ENCODE peak calls at places on chromosome 1, in seven cellular contexts. M, V, X, R, D, T and G are unnamed samples.

GRCh38 chr1:2546515-2547209 is 9.5 kb upstream of the TNFRSF14 start:
- DNase-seq in M (peak; percentile 92), V (no peak), X (peak; percentile 81), R (peak; percentile 98), D (peak; percentile 65), T (peak; percentile 83), G (peak; percentile 75)

GRCh38 chr1:42816600-42817439 is at the start of the genes ERMAP and SVBP:
- DNase-seq in M (peak; percentile 97), V (peak; percentile 97), X (peak; percentile 97), R (peak; percentile 93), D (peak; percentile 85), T (peak; percentile 94), G (peak; percentile 88)

GRCh38 chr1:98059616-98060015 is 138.8 kb upstream of the DPYD start:
- DNase-seq in M (no peak), V (no peak), X (no peak), R (no peak), D (no peak), T (no peak), G (no peak)

GRCh38 chr1:85283475-85284199 is 7.2 kb upstream of the BCL10 start:
- DNase-seq in M (no peak), V (peak; percentile 84), X (no peak), R (peak; percentile 44), D (no peak), T (no peak), G (peak; percentile 70)

GRCh38 chr1:206570529-206570928 is 41.7 kb downstream of the EIF2D start:
- DNase-seq in M (no peak), V (no peak), X (no peak), R (no peak), D (no peak), T (no peak), G (no peak)

GRCh38 chr1:168589136-168589535 is 12.7 kb downstream of the XCL1 start:
- DNase-seq in M (no peak), V (no peak), X (no peak), R (no peak), D (no peak), T (no peak), G (no peak)

GRCh38 chr1:204396015-204396583 is 15.5 kb downstream of the PPP1R15B start:
- DNase-seq in M (no peak), V (no peak), X (no peak), R (peak; percentile 57), D (no peak), T (no peak), G (no peak)

GRCh38 chr1:160070243-160071163 is 543 bp upstream of the KCNJ10 start:
- DNase-seq in M (peak; percentile 77), V (peak; percentile 84), X (peak; percentile 51), R (peak; percentile 53), D (peak; percentile 28), T (peak; percentile 79), G (peak; percentile 92)

GRCh38 chr1:109761227-109762038 is 2.3 kb downstream of the EPS8L3 start:
- DNase-seq in M (no peak), V (no peak), X (no peak), R (no peak), D (no peak), T (peak; percentile 42), G (peak; percentile 79)

GRCh38 chr1:91283421-91283726 is 121.3 kb downstream of the HFM1 start:
- DNase-seq in M (no peak), V (no peak), X (no peak), R (peak; percentile 8), D (no peak), T (no peak), G (no peak)

DNA sequence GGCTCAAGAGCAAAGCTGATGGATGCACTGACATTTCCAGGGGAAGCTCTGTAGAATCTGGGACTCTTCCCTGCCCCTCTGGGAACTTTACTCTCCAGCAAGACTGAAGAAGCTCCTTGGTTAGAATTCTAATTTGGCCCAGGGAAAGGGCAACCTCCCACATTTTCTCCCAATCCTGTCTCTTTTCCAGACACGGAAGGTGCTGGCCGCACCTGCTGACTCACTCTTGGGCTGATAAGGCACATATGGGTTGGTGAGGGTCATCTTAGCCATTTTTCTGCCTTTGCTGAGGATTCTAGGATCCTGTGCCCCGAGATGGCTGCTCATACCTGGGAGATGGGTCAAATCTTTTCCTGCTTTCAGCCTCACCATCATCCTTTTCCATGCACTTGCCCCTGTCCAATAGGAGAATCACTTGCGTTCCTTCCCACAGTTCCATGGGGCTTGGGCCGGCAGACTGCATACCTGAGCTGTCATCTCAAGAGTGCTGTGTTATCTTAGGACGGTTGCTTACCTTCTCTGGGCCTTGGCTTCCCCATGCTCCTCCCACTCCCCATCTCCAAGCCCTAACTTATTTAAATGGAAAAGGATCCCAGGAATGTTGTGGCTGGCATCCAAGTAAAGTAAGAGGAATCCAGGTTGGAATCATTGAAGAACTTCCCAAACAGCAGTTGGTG is 1.3 kb downstream of the TINAGL1 start:
- DNase-seq in M (no peak), V (no peak), X (no peak), R (no peak), D (peak; percentile 33), T (no peak), G (no peak)
- H3K4me1 ChIP-seq in M (peaks cover 8% of the 10 kb centered on the region), V (no peaks in the 10 kb centered on the region), X (no peaks in the 10 kb centered on the region), R (peaks cover 41% of the 10 kb centered on the region), D (peaks cover 41% of the 10 kb centered on the region), T (peaks cover 88% of the 10 kb centered on the region), G (peaks cover 5% of the 10 kb centered on the region)

GRCh38 chr1:66357478-66358197 is 176.3 kb upstream of the SGIP1 start:
- DNase-seq in M (no peak), V (no peak), X (peak; percentile 66), R (no peak), D (no peak), T (no peak), G (no peak)
- H3K4me1 ChIP-seq in M (no peaks in the 10 kb centered on the region), V (no peaks in the 10 kb centered on the region), X (peaks cover 96% of the 10 kb centered on the region), R (no peaks in the 10 kb centered on the region), D (no peaks in the 10 kb centered on the region), T (peaks cover 88% of the 10 kb centered on the region), G (peaks cover 11% of the 10 kb centered on the region)

DNA sequence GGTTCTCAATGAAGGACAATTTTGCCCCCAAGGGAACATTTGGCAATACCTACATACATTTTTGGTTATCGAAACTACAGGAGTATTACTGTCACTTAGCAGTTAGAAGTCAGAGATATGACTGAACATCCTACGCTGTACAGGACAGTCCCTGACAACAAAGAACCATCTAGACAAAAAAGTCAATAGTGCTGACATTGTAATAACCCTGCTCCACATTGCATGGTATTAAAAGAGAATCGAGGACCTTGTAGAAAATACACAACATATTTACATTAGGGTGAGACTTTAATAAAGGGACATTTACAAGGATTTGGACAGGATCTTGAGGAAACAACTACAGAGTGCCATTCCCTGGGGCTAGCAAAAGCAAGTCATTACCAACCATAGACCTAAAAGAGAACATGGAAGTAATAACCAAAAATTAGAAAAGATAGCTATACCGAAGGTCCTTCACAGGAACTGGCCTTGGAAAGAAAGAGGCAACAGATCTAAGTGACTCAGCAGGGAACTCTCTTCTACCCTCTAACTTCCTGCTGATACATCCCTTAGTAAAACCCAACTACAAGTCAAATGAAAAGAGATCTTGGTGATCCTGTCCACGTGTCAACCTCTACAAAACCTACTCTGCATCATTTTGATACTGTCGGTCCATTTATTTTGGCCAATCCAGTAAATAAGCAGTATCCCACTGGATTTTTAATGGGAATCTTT is 40.2 kb downstream of the ANGPTL3 start:
- DNase-seq in M (no peak), V (no peak), X (no peak), R (peak; percentile 11), D (no peak), T (no peak), G (no peak)
- H3K4me1 ChIP-seq in M (no peaks in the 10 kb centered on the region), V (no peaks in the 10 kb centered on the region), X (no peaks in the 10 kb centered on the region), R (no peaks in the 10 kb centered on the region), D (no peaks in the 10 kb centered on the region), T (no peaks in the 10 kb centered on the region), G (no peaks in the 10 kb centered on the region)

GRCh38 chr1:212917134-212917485 is 33.2 kb upstream of the VASH2 start:
- DNase-seq in M (no peak), V (no peak), X (no peak), R (no peak), D (no peak), T (no peak), G (no peak)
- H3K4me1 ChIP-seq in M (no peaks in the 10 kb centered on the region), V (no peaks in the 10 kb centered on the region), X (no peaks in the 10 kb centered on the region), R (peaks cover 11% of the 10 kb centered on the region), D (no peaks in the 10 kb centered on the region), T (peaks cover 8% of the 10 kb centered on the region), G (peaks cover 6% of the 10 kb centered on the region)

GRCh38 chr1:27863552-27863943 is 8.8 kb upstream of the THEMIS2 start:
- DNase-seq in M (peak; percentile 55), V (peak; percentile 6), X (no peak), R (no peak), D (no peak), T (no peak), G (no peak)
- H3K4me1 ChIP-seq in M (no peaks in the 10 kb centered on the region), V (no peaks in the 10 kb centered on the region), X (peaks cover 43% of the 10 kb centered on the region), R (peaks cover 59% of the 10 kb centered on the region), D (peaks cover 6% of the 10 kb centered on the region), T (peaks cover 13% of the 10 kb centered on the region), G (no peaks in the 10 kb centered on the region)

GRCh38 chr1:119587328-119587727 is 60.7 kb downstream of the ZNF697 start:
- DNase-seq in M (no peak), V (no peak), X (no peak), R (no peak), D (peak; percentile 18), T (no peak), G (no peak)

GRCh38 chr1:119594386-119594785 is 53.7 kb downstream of the ZNF697 start:
- DNase-seq in M (no peak), V (no peak), X (no peak), R (no peak), D (no peak), T (no peak), G (no peak)

GRCh38 chr1:119593836-119594235 is 54.2 kb downstream of the ZNF697 start:
- DNase-seq in M (no peak), V (no peak), X (no peak), R (no peak), D (no peak), T (no peak), G (no peak)

GRCh38 chr1:119595606-119596005 is 52.5 kb downstream of the ZNF697 start:
- DNase-seq in M (no peak), V (no peak), X (no peak), R (no peak), D (no peak), T (no peak), G (no peak)

GRCh38 chr1:119590377-119590776 is 57.7 kb downstream of the ZNF697 start:
- DNase-seq in M (no peak), V (no peak), X (no peak), R (no peak), D (no peak), T (no peak), G (no peak)
- H3K4me1 ChIP-seq in M (no peaks in the 10 kb centered on the region), V (no peaks in the 10 kb centered on the region), X (no peaks in the 10 kb centered on the region), R (no peaks in the 10 kb centered on the region), D (no peaks in the 10 kb centered on the region), T (peaks cover 4% of the 10 kb centered on the region), G (no peaks in the 10 kb centered on the region)

GRCh38 chr1:8015036-8015808 is 10.9 kb downstream of the ERRFI1 start:
- DNase-seq in M (no peak), V (no peak), X (peak; percentile 59), R (peak; percentile 79), D (peak; percentile 90), T (no peak), G (peak; percentile 23)
- H3K4me1 ChIP-seq in M (peaks cover 20% of the 10 kb centered on the region), V (peaks cover 43% of the 10 kb centered on the region), X (no peaks in the 10 kb centered on the region), R (no peaks in the 10 kb centered on the region), D (peaks cover 32% of the 10 kb centered on the region), T (peaks cover 55% of the 10 kb centered on the region), G (no peaks in the 10 kb centered on the region)

GRCh38 chr1:63641615-63642014 is 48.4 kb downstream of the PGM1 start:
- DNase-seq in M (no peak), V (no peak), X (no peak), R (no peak), D (no peak), T (no peak), G (no peak)
- H3K4me1 ChIP-seq in M (peaks cover 79% of the 10 kb centered on the region), V (peaks cover 59% of the 10 kb centered on the region), X (no peaks in the 10 kb centered on the region), R (no peaks in the 10 kb centered on the region), D (no peaks in the 10 kb centered on the region), T (peaks cover 34% of the 10 kb centered on the region), G (no peaks in the 10 kb centered on the region)